ENCODE peak calls at places on chromosomes 12 and 14, in ten cellular contexts. One of them, this sample, is unnamed.

GRCh38 chr14:54622189-54622958 is 55.4 kb downstream of the SAMD4A start:
- DNase-seq in CD4-positive, alpha-beta T cell: no peak
- DNase-seq in SK-N-MC: no peak
- DNase-seq in A549: no peak
- DNase-seq in caudate nucleus: no peak
- DNase-seq in tibial nerve: no peak
- DNase-seq in CD8-positive, alpha-beta memory T cell: no peak
- DNase-seq in GM12878: peak
- DNase-seq in pancreas: no peak
- DNase-seq in CD4-positive, alpha-beta memory T cell: no peak
- DNase-seq in this sample: no peak

GRCh38 chr12:57755454-57756372 is 810 bp downstream of the MARCHF9 start:
- DNase-seq in tibial nerve: no peak
- DNase-seq in SK-N-MC: no peak
- DNase-seq in GM12878: no peak
- DNase-seq in CD4-positive, alpha-beta memory T cell: peak
- DNase-seq in CD4-positive, alpha-beta T cell: peak
- DNase-seq in pancreas: peak
- DNase-seq in A549: no peak
- DNase-seq in caudate nucleus: peak
- DNase-seq in CD8-positive, alpha-beta memory T cell: peak
- DNase-seq in this sample: peak

GRCh38 chr14:46197856-46198255 is 453.7 kb downstream of the RPL10L start:
- DNase-seq in caudate nucleus: no peak
- DNase-seq in A549: no peak
- DNase-seq in tibial nerve: no peak
- DNase-seq in pancreas: no peak
- DNase-seq in GM12878: no peak
- DNase-seq in CD4-positive, alpha-beta memory T cell: no peak
- DNase-seq in CD4-positive, alpha-beta T cell: no peak
- DNase-seq in CD8-positive, alpha-beta memory T cell: no peak
- DNase-seq in SK-N-MC: no peak
- DNase-seq in this sample: no peak

GRCh38 chr12:119320678-119321077 is 13.9 kb upstream of the CCDC60 start:
- DNase-seq in CD8-positive, alpha-beta memory T cell: no peak
- DNase-seq in tibial nerve: no peak
- DNase-seq in caudate nucleus: no peak
- DNase-seq in GM12878: no peak
- DNase-seq in SK-N-MC: no peak
- DNase-seq in CD4-positive, alpha-beta memory T cell: no peak
- DNase-seq in pancreas: no peak
- DNase-seq in A549: no peak
- DNase-seq in CD4-positive, alpha-beta T cell: no peak
- DNase-seq in this sample: no peak

GRCh38 chr12:68910128-68910527 is 22.8 kb downstream of the CPM start:
- DNase-seq in CD8-positive, alpha-beta memory T cell: no peak
- DNase-seq in SK-N-MC: no peak
- DNase-seq in pancreas: no peak
- DNase-seq in GM12878: no peak
- DNase-seq in tibial nerve: no peak
- DNase-seq in A549: no peak
- DNase-seq in CD4-positive, alpha-beta memory T cell: no peak
- DNase-seq in CD4-positive, alpha-beta T cell: no peak
- DNase-seq in caudate nucleus: no peak
- DNase-seq in this sample: no peak

GRCh38 chr14:39050389-39050788 is 52.6 kb downstream of the SEC23A start:
- DNase-seq in caudate nucleus: no peak
- DNase-seq in CD8-positive, alpha-beta memory T cell: no peak
- DNase-seq in CD4-positive, alpha-beta T cell: no peak
- DNase-seq in CD4-positive, alpha-beta memory T cell: no peak
- DNase-seq in A549: peak
- DNase-seq in SK-N-MC: no peak
- DNase-seq in pancreas: no peak
- DNase-seq in GM12878: no peak
- DNase-seq in tibial nerve: no peak
- DNase-seq in this sample: no peak

GRCh38 chr12:100926669-100927248 is 132.2 kb downstream of the ANO4 start:
- DNase-seq in CD4-positive, alpha-beta T cell: no peak
- DNase-seq in pancreas: peak
- DNase-seq in A549: peak
- DNase-seq in CD4-positive, alpha-beta memory T cell: no peak
- DNase-seq in tibial nerve: no peak
- DNase-seq in SK-N-MC: no peak
- DNase-seq in GM12878: no peak
- DNase-seq in caudate nucleus: no peak
- DNase-seq in CD8-positive, alpha-beta memory T cell: no peak
- DNase-seq in this sample: peak

GRCh38 chr12:85530486-85530885 is 250.5 kb downstream of the ALX1 start:
- DNase-seq in pancreas: no peak
- DNase-seq in CD4-positive, alpha-beta T cell: no peak
- DNase-seq in tibial nerve: no peak
- DNase-seq in caudate nucleus: no peak
- DNase-seq in CD4-positive, alpha-beta memory T cell: no peak
- DNase-seq in SK-N-MC: no peak
- DNase-seq in A549: no peak
- DNase-seq in GM12878: no peak
- DNase-seq in CD8-positive, alpha-beta memory T cell: no peak
- DNase-seq in this sample: no peak

GRCh38 chr14:64095620-64096019 is 198.6 kb downstream of the ESR2 start:
- DNase-seq in GM12878: no peak
- DNase-seq in CD8-positive, alpha-beta memory T cell: no peak
- DNase-seq in CD4-positive, alpha-beta memory T cell: no peak
- DNase-seq in CD4-positive, alpha-beta T cell: no peak
- DNase-seq in caudate nucleus: no peak
- DNase-seq in SK-N-MC: no peak
- DNase-seq in A549: no peak
- DNase-seq in tibial nerve: no peak
- DNase-seq in pancreas: no peak
- DNase-seq in this sample: no peak

GRCh38 chr14:80350707-80351106 is 139.4 kb upstream of the DIO2 start:
- DNase-seq in SK-N-MC: no peak
- DNase-seq in CD4-positive, alpha-beta memory T cell: no peak
- DNase-seq in caudate nucleus: no peak
- DNase-seq in CD8-positive, alpha-beta memory T cell: no peak
- DNase-seq in pancreas: no peak
- DNase-seq in A549: no peak
- DNase-seq in CD4-positive, alpha-beta T cell: no peak
- DNase-seq in GM12878: no peak
- DNase-seq in tibial nerve: no peak
- DNase-seq in this sample: no peak

GRCh38 chr12:89225808-89226368 is 126.4 kb downstream of the DUSP6 start:
- DNase-seq in pancreas: no peak
- DNase-seq in tibial nerve: no peak
- DNase-seq in CD4-positive, alpha-beta memory T cell: no peak
- DNase-seq in SK-N-MC: no peak
- DNase-seq in A549: peak
- DNase-seq in CD4-positive, alpha-beta T cell: no peak
- DNase-seq in CD8-positive, alpha-beta memory T cell: no peak
- DNase-seq in caudate nucleus: no peak
- DNase-seq in GM12878: no peak
- DNase-seq in this sample: peak

GRCh38 chr12:76002598-76003262 is 28.8 kb downstream of the PHLDA1 start:
- DNase-seq in CD8-positive, alpha-beta memory T cell: no peak
- DNase-seq in tibial nerve: no peak
- DNase-seq in CD4-positive, alpha-beta memory T cell: no peak
- DNase-seq in GM12878: no peak
- DNase-seq in pancreas: no peak
- DNase-seq in caudate nucleus: no peak
- DNase-seq in CD4-positive, alpha-beta T cell: no peak
- DNase-seq in A549: no peak
- DNase-seq in SK-N-MC: no peak
- DNase-seq in this sample: no peak

GRCh38 chr14:75295491-75296338 is 17.1 kb downstream of the FOS start:
- DNase-seq in SK-N-MC: no peak
- DNase-seq in tibial nerve: peak
- DNase-seq in CD4-positive, alpha-beta T cell: peak
- DNase-seq in A549: peak
- DNase-seq in GM12878: no peak
- DNase-seq in CD8-positive, alpha-beta memory T cell: peak
- DNase-seq in caudate nucleus: peak
- DNase-seq in CD4-positive, alpha-beta memory T cell: peak
- DNase-seq in pancreas: peak
- DNase-seq in this sample: peak

GRCh38 chr14:61151276-61151675 is 129.9 kb downstream of the TMEM30B start:
- DNase-seq in SK-N-MC: no peak
- DNase-seq in caudate nucleus: no peak
- DNase-seq in CD4-positive, alpha-beta T cell: no peak
- DNase-seq in A549: no peak
- DNase-seq in tibial nerve: no peak
- DNase-seq in CD4-positive, alpha-beta memory T cell: no peak
- DNase-seq in GM12878: no peak
- DNase-seq in CD8-positive, alpha-beta memory T cell: no peak
- DNase-seq in pancreas: no peak
- DNase-seq in this sample: no peak

GRCh38 chr12:93404961-93405849 is 27.5 kb downstream of the NUDT4 start:
- DNase-seq in CD4-positive, alpha-beta T cell: no peak
- DNase-seq in pancreas: no peak
- DNase-seq in CD4-positive, alpha-beta memory T cell: no peak
- DNase-seq in SK-N-MC: no peak
- DNase-seq in caudate nucleus: no peak
- DNase-seq in A549: no peak
- DNase-seq in tibial nerve: no peak
- DNase-seq in GM12878: no peak
- DNase-seq in CD8-positive, alpha-beta memory T cell: no peak
- DNase-seq in this sample: peak

GRCh38 chr12:62862259-62862881 is 72.6 kb downstream of the PPM1H start:
- DNase-seq in CD8-positive, alpha-beta memory T cell: no peak
- DNase-seq in CD4-positive, alpha-beta memory T cell: no peak
- DNase-seq in caudate nucleus: no peak
- DNase-seq in pancreas: no peak
- DNase-seq in SK-N-MC: no peak
- DNase-seq in CD4-positive, alpha-beta T cell: no peak
- DNase-seq in tibial nerve: no peak
- DNase-seq in GM12878: no peak
- DNase-seq in A549: no peak
- DNase-seq in this sample: no peak

GRCh38 chr12:31853977-31854376 is 105.2 kb upstream of the RESF1 start:
- DNase-seq in CD4-positive, alpha-beta T cell: no peak
- DNase-seq in pancreas: no peak
- DNase-seq in A549: no peak
- DNase-seq in tibial nerve: no peak
- DNase-seq in CD8-positive, alpha-beta memory T cell: no peak
- DNase-seq in caudate nucleus: no peak
- DNase-seq in GM12878: no peak
- DNase-seq in CD4-positive, alpha-beta memory T cell: no peak
- DNase-seq in SK-N-MC: no peak
- DNase-seq in this sample: no peak

GRCh38 chr12:116189692-116190091 is 87.8 kb downstream of the MED13L start:
- DNase-seq in CD4-positive, alpha-beta memory T cell: no peak
- DNase-seq in A549: no peak
- DNase-seq in pancreas: no peak
- DNase-seq in SK-N-MC: no peak
- DNase-seq in CD4-positive, alpha-beta T cell: no peak
- DNase-seq in GM12878: no peak
- DNase-seq in CD8-positive, alpha-beta memory T cell: no peak
- DNase-seq in caudate nucleus: no peak
- DNase-seq in tibial nerve: no peak
- DNase-seq in this sample: no peak

GRCh38 chr12:112852127-112852526 is 54.6 kb upstream of the OAS1 start:
- DNase-seq in pancreas: no peak
- DNase-seq in caudate nucleus: no peak
- DNase-seq in CD4-positive, alpha-beta T cell: no peak
- DNase-seq in A549: no peak
- DNase-seq in tibial nerve: no peak
- DNase-seq in GM12878: no peak
- DNase-seq in CD8-positive, alpha-beta memory T cell: no peak
- DNase-seq in CD4-positive, alpha-beta memory T cell: no peak
- DNase-seq in SK-N-MC: no peak
- DNase-seq in this sample: peak
- H3K27ac ChIP-seq in pancreas: no peak
- H3K27ac ChIP-seq in caudate nucleus: no peak
- H3K27ac ChIP-seq in CD4-positive, alpha-beta T cell: no peak
- H3K27ac ChIP-seq in A549: no peak
- H3K27ac ChIP-seq in tibial nerve: no peak
- H3K27ac ChIP-seq in GM12878: no peak
- H3K27ac ChIP-seq in CD8-positive, alpha-beta memory T cell: no peak
- H3K27ac ChIP-seq in CD4-positive, alpha-beta memory T cell: no peak
- H3K27ac ChIP-seq in SK-N-MC: peak
- H3K27ac ChIP-seq in this sample: no peak

DNA sequence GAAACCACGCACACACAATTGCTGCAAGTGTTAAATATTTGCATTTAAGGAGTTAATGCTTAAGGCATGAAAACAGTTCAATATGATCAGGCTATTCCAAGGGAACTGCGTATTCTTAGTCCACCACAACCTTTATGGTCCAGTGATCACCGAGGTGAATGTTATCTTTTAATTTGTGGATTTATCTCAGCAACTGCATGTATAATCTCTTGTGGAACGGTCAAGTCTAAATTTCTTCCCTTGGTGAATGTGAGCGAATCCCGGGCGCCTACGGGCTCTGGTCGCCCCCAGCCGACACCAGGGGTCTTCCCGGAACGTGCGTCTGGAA is 999 bp upstream of the AK7 start:
- DNase-seq in SK-N-MC: no peak
- DNase-seq in tibial nerve: no peak
- DNase-seq in CD4-positive, alpha-beta T cell: no peak
- DNase-seq in pancreas: no peak
- DNase-seq in GM12878: no peak
- DNase-seq in caudate nucleus: no peak
- DNase-seq in CD4-positive, alpha-beta memory T cell: no peak
- DNase-seq in CD8-positive, alpha-beta memory T cell: no peak
- DNase-seq in A549: peak
- DNase-seq in this sample: no peak
- H3K27ac ChIP-seq in SK-N-MC: no peak
- H3K27ac ChIP-seq in tibial nerve: peak
- H3K27ac ChIP-seq in CD4-positive, alpha-beta T cell: peak
- H3K27ac ChIP-seq in pancreas: peak
- H3K27ac ChIP-seq in GM12878: no peak
- H3K27ac ChIP-seq in caudate nucleus: peak
- H3K27ac ChIP-seq in CD4-positive, alpha-beta memory T cell: peak
- H3K27ac ChIP-seq in CD8-positive, alpha-beta memory T cell: peak
- H3K27ac ChIP-seq in A549: peak
- H3K27ac ChIP-seq in this sample: no peak

DNA sequence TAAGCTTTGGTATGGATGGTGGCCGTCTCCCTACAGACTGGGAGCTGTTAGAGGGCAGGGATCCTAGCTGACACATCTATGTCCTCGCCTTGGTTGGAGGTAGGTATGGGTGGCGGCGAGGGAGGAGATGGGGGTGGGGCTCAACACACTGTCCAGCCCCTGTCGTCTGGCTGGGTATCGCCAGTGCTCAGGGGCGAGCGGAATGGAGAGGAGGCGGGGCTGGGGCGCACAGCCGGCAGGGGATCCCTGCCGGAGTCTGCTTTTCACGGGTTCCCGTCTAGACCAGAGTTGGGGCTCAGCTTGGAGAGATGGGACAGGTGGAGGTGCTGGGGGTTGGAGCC is 16.1 kb downstream of the TAMALIN start:
- DNase-seq in CD4-positive, alpha-beta memory T cell: no peak
- DNase-seq in CD4-positive, alpha-beta T cell: no peak
- DNase-seq in caudate nucleus: no peak
- DNase-seq in CD8-positive, alpha-beta memory T cell: no peak
- DNase-seq in pancreas: no peak
- DNase-seq in GM12878: no peak
- DNase-seq in SK-N-MC: no peak
- DNase-seq in tibial nerve: no peak
- DNase-seq in A549: peak
- DNase-seq in this sample: peak
- H3K27ac ChIP-seq in CD4-positive, alpha-beta memory T cell: peak
- H3K27ac ChIP-seq in CD4-positive, alpha-beta T cell: peak
- H3K27ac ChIP-seq in caudate nucleus: peak
- H3K27ac ChIP-seq in CD8-positive, alpha-beta memory T cell: no peak
- H3K27ac ChIP-seq in pancreas: no peak
- H3K27ac ChIP-seq in GM12878: no peak
- H3K27ac ChIP-seq in SK-N-MC: no peak
- H3K27ac ChIP-seq in tibial nerve: peak
- H3K27ac ChIP-seq in A549: peak
- H3K27ac ChIP-seq in this sample: no peak

GRCh38 chr12:47709277-47710048 is 3.6 kb upstream of the RPAP3 start:
- DNase-seq in CD8-positive, alpha-beta memory T cell: no peak
- DNase-seq in CD4-positive, alpha-beta T cell: no peak
- DNase-seq in CD4-positive, alpha-beta memory T cell: no peak
- DNase-seq in caudate nucleus: no peak
- DNase-seq in A549: no peak
- DNase-seq in GM12878: no peak
- DNase-seq in pancreas: no peak
- DNase-seq in SK-N-MC: no peak
- DNase-seq in tibial nerve: no peak
- DNase-seq in this sample: no peak
- H3K27ac ChIP-seq in CD8-positive, alpha-beta memory T cell: no peak
- H3K27ac ChIP-seq in CD4-positive, alpha-beta T cell: no peak
- H3K27ac ChIP-seq in CD4-positive, alpha-beta memory T cell: no peak
- H3K27ac ChIP-seq in caudate nucleus: no peak
- H3K27ac ChIP-seq in A549: no peak
- H3K27ac ChIP-seq in GM12878: no peak
- H3K27ac ChIP-seq in pancreas: no peak
- H3K27ac ChIP-seq in SK-N-MC: no peak
- H3K27ac ChIP-seq in tibial nerve: no peak
- H3K27ac ChIP-seq in this sample: no peak